ENCODE peak calls at places on chromosomes 3 and 15, in ten cellular contexts. J, U, P, A, B, Z, G, S, W and C are unnamed samples.

GRCh38 chr3:133113526-133113925 is 75.3 kb downstream of the TMEM108 start:
- DNase-seq in J (no peak), U (no peak), P (no peak), A (no peak), B (no peak), Z (no peak), G (no peak), S (no peak), W (no peak), C (no peak)

GRCh38 chr15:68114356-68114755 is 60.2 kb downstream of the PIAS1 start:
- DNase-seq in J (peak), U (no peak), P (peak), A (no peak), B (no peak), Z (no peak), G (no peak), S (no peak), W (no peak), C (peak)

GRCh38 chr3:136008732-136009456 is 43.4 kb downstream of the PPP2R3A start:
- DNase-seq in J (peak), U (no peak), P (no peak), A (no peak), B (no peak), Z (no peak), G (no peak), S (no peak), W (no peak), C (no peak)

GRCh38 chr3:34185301-34185700 is 386.9 kb downstream of the PDCD6IP start:
- DNase-seq in J (no peak), U (no peak), P (no peak), A (no peak), B (no peak), Z (no peak), G (no peak), S (no peak), W (no peak), C (no peak)

GRCh38 chr15:71501344-71502128 is 308.8 kb upstream of the NR2E3 start:
- DNase-seq in J (no peak), U (no peak), P (no peak), A (no peak), B (no peak), Z (no peak), G (no peak), S (no peak), W (no peak), C (no peak)

GRCh38 chr3:29335438-29335837 is 54.6 kb downstream of the RBMS3 start:
- DNase-seq in J (peak), U (peak), P (no peak), A (peak), B (peak), Z (peak), G (no peak), S (no peak), W (no peak), C (peak)

GRCh38 chr3:85481411-85482192 is 522.8 kb downstream of the CADM2 start:
- DNase-seq in J (no peak), U (no peak), P (no peak), A (no peak), B (no peak), Z (no peak), G (no peak), S (no peak), W (no peak), C (no peak)

GRCh38 chr15:55289011-55289572 is 521 bp downstream of the RAB27A start:
- DNase-seq in J (peak), U (peak), P (peak), A (no peak), B (no peak), Z (no peak), G (peak), S (no peak), W (no peak), C (peak)

GRCh38 chr15:89963301-89964288 is 37.5 kb upstream of the ZNF710 start:
- DNase-seq in J (no peak), U (no peak), P (no peak), A (no peak), B (no peak), Z (no peak), G (no peak), S (no peak), W (no peak), C (no peak)

GRCh38 chr15:51801391-51801835 is 28.0 kb upstream of the TMOD3 start:
- DNase-seq in J (peak), U (no peak), P (peak), A (no peak), B (peak), Z (no peak), G (no peak), S (no peak), W (no peak), C (peak)

GRCh38 chr3:112647122-112647521 is 6.2 kb upstream of the CCDC80 start:
- DNase-seq in J (peak), U (no peak), P (no peak), A (no peak), B (peak), Z (peak), G (no peak), S (no peak), W (no peak), C (no peak)

GRCh38 chr3:99875573-99875924 is 57.9 kb downstream of the CMSS1 start:
- DNase-seq in J (peak), U (no peak), P (no peak), A (no peak), B (no peak), Z (no peak), G (no peak), S (no peak), W (no peak), C (no peak)

GRCh38 chr3:60578936-60579335 is 672.3 kb downstream of the FHIT start:
- DNase-seq in J (no peak), U (no peak), P (no peak), A (no peak), B (no peak), Z (no peak), G (no peak), S (no peak), W (no peak), C (no peak)

GRCh38 chr3:127373701-127374625 is 86.1 kb upstream of the PRR20G start:
- DNase-seq in J (peak), U (no peak), P (peak), A (no peak), B (no peak), Z (no peak), G (no peak), S (no peak), W (no peak), C (peak)

GRCh38 chr3:172249039-172249438 is 199.2 kb downstream of the GHSR start:
- DNase-seq in J (peak), U (no peak), P (no peak), A (no peak), B (peak), Z (no peak), G (no peak), S (no peak), W (no peak), C (no peak)

GRCh38 chr15:69422336-69422895 is 8.3 kb downstream of the KIF23 start:
- DNase-seq in J (peak), U (no peak), P (no peak), A (no peak), B (no peak), Z (no peak), G (no peak), S (no peak), W (no peak), C (no peak)

GRCh38 chr15:78663703-78664102 is 22.7 kb upstream of the CHRNB4 start:
- DNase-seq in J (no peak), U (no peak), P (no peak), A (no peak), B (no peak), Z (no peak), G (no peak), S (no peak), W (no peak), C (no peak)

GRCh38 chr3:50336452-50337174 is 4.0 kb downstream of the RASSF1 start:
- DNase-seq in J (no peak), U (no peak), P (no peak), A (no peak), B (no peak), Z (no peak), G (no peak), S (no peak), W (no peak), C (no peak)